ENCODE peak calls at places on chromosome 15, in nine cellular contexts. K, W, C, R, P, J, F, B and L are unnamed samples.

GRCh38 chr15:22949074-22949547 is 31.1 kb downstream of the CYFIP1 start:
- DNase-seq in K (peak), W (no peak), C (peak), R (no peak), P (no peak), J (no peak), F (no peak), B (peak), L (no peak)

GRCh38 chr15:98799461-98799971 is 151.2 kb downstream of the IGF1R start:
- DNase-seq in K (no peak), W (no peak), C (peak), R (no peak), P (no peak), J (no peak), F (no peak), B (peak), L (no peak)

GRCh38 chr15:62428259-62428658 is 263.2 kb upstream of the C2CD4B start:
- DNase-seq in K (no peak), W (no peak), C (no peak), R (no peak), P (no peak), J (no peak), F (no peak), B (no peak), L (no peak)

GRCh38 chr15:34122771-34123183 is 20.9 kb downstream of the PGBD4 start:
- DNase-seq in K (peak), W (peak), C (peak), R (no peak), P (no peak), J (no peak), F (no peak), B (no peak), L (no peak)

GRCh38 chr15:23422099-23422945 is 24.7 kb downstream of the GOLGA6L2 start:
- DNase-seq in K (no peak), W (no peak), C (peak), R (no peak), P (no peak), J (no peak), F (no peak), B (no peak), L (no peak)

GRCh38 chr15:39555885-39556284 is 25.0 kb upstream of the THBS1 start:
- DNase-seq in K (no peak), W (no peak), C (no peak), R (no peak), P (no peak), J (no peak), F (no peak), B (no peak), L (no peak)

GRCh38 chr15:25670025-25670554 is 193.0 kb downstream of the ATP10A start:
- DNase-seq in K (no peak), W (peak), C (peak), R (no peak), P (peak), J (no peak), F (peak), B (peak), L (no peak)

GRCh38 chr15:75620776-75621536 is 4.6 kb downstream of the SNUPN start:
- DNase-seq in K (no peak), W (peak), C (peak), R (peak), P (peak), J (no peak), F (no peak), B (no peak), L (no peak)

GRCh38 chr15:70587896-70588567 is 175.3 kb downstream of the UACA start:
- DNase-seq in K (no peak), W (no peak), C (no peak), R (no peak), P (no peak), J (no peak), F (no peak), B (no peak), L (no peak)

GRCh38 chr15:36567445-36567844 is 12.0 kb upstream of the CDIN1 start:
- DNase-seq in K (no peak), W (no peak), C (no peak), R (no peak), P (no peak), J (no peak), F (no peak), B (no peak), L (no peak)

GRCh38 chr15:66496951-66497501 is 536 bp downstream of the SNAPC5 start:
- DNase-seq in K (no peak), W (no peak), C (no peak), R (peak), P (no peak), J (no peak), F (no peak), B (no peak), L (no peak)

GRCh38 chr15:39336926-39337325 is 244.0 kb upstream of the THBS1 start:
- DNase-seq in K (no peak), W (no peak), C (no peak), R (no peak), P (no peak), J (no peak), F (no peak), B (no peak), L (no peak)

GRCh38 chr15:63054281-63054683 is 11.7 kb downstream of the TPM1 start:
- DNase-seq in K (no peak), W (no peak), C (no peak), R (no peak), P (no peak), J (no peak), F (no peak), B (no peak), L (no peak)